ENCODE peak calls at places on chromosomes 16 and 17, in seven cellular contexts. One of them, this sample, is unnamed.

GRCh38 chr17:66747561-66748275 is 87.2 kb upstream of the CACNG5 start:
- DNase-seq in activated CD4-positive, alpha-beta T cell treated with anti-CD3 and anti-CD28 coated beads for 24 hours: no peak
- DNase-seq in amygdala: no peak
- DNase-seq in T-helper 9 cell: no peak
- DNase-seq in NCI-H1092: no peak
- DNase-seq in KG1: no peak
- DNase-seq in DMS79 treated with DMSO at 0.1 percent for 48 hours: no peak
- DNase-seq in this sample: no peak

GRCh38 chr16:586047-586644 is 3.7 kb upstream of the RAB40C start:
- DNase-seq in T-helper 9 cell: no peak
- DNase-seq in activated CD4-positive, alpha-beta T cell treated with anti-CD3 and anti-CD28 coated beads for 24 hours: no peak
- DNase-seq in DMS79 treated with DMSO at 0.1 percent for 48 hours: no peak
- DNase-seq in amygdala: no peak
- DNase-seq in KG1: no peak
- DNase-seq in NCI-H1092: no peak
- DNase-seq in this sample: no peak

GRCh38 chr16:81600275-81600674 is 155.7 kb downstream of the CMIP start:
- DNase-seq in KG1: no peak
- DNase-seq in NCI-H1092: no peak
- DNase-seq in amygdala: no peak
- DNase-seq in DMS79 treated with DMSO at 0.1 percent for 48 hours: peak
- DNase-seq in activated CD4-positive, alpha-beta T cell treated with anti-CD3 and anti-CD28 coated beads for 24 hours: no peak
- DNase-seq in T-helper 9 cell: no peak
- DNase-seq in this sample: no peak

GRCh38 chr16:54006693-54007092 is 279.9 kb downstream of the IRX3 start:
- DNase-seq in activated CD4-positive, alpha-beta T cell treated with anti-CD3 and anti-CD28 coated beads for 24 hours: no peak
- DNase-seq in DMS79 treated with DMSO at 0.1 percent for 48 hours: no peak
- DNase-seq in KG1: no peak
- DNase-seq in T-helper 9 cell: no peak
- DNase-seq in amygdala: no peak
- DNase-seq in NCI-H1092: no peak
- DNase-seq in this sample: no peak

GRCh38 chr17:16444258-16444886 is 29.0 kb downstream of the TRPV2 start:
- DNase-seq in KG1: no peak
- DNase-seq in amygdala: no peak
- DNase-seq in NCI-H1092: no peak
- DNase-seq in T-helper 9 cell: no peak
- DNase-seq in DMS79 treated with DMSO at 0.1 percent for 48 hours: peak
- DNase-seq in activated CD4-positive, alpha-beta T cell treated with anti-CD3 and anti-CD28 coated beads for 24 hours: no peak
- DNase-seq in this sample: no peak

GRCh38 chr17:50908860-50909764 is 43.0 kb upstream of the TOB1 start:
- DNase-seq in activated CD4-positive, alpha-beta T cell treated with anti-CD3 and anti-CD28 coated beads for 24 hours: no peak
- DNase-seq in KG1: no peak
- DNase-seq in NCI-H1092: no peak
- DNase-seq in DMS79 treated with DMSO at 0.1 percent for 48 hours: no peak
- DNase-seq in T-helper 9 cell: peak
- DNase-seq in amygdala: no peak
- DNase-seq in this sample: peak

GRCh38 chr16:84410361-84411138 is 42.2 kb downstream of the ATP2C2 start:
- DNase-seq in DMS79 treated with DMSO at 0.1 percent for 48 hours: no peak
- DNase-seq in amygdala: no peak
- DNase-seq in NCI-H1092: no peak
- DNase-seq in activated CD4-positive, alpha-beta T cell treated with anti-CD3 and anti-CD28 coated beads for 24 hours: no peak
- DNase-seq in T-helper 9 cell: no peak
- DNase-seq in KG1: no peak
- DNase-seq in this sample: no peak

GRCh38 chr16:21599994-21600773 is 807 bp downstream of the METTL9 start:
- DNase-seq in activated CD4-positive, alpha-beta T cell treated with anti-CD3 and anti-CD28 coated beads for 24 hours: no peak
- DNase-seq in NCI-H1092: no peak
- DNase-seq in DMS79 treated with DMSO at 0.1 percent for 48 hours: peak
- DNase-seq in amygdala: no peak
- DNase-seq in T-helper 9 cell: peak
- DNase-seq in KG1: peak
- DNase-seq in this sample: peak

GRCh38 chr17:77734371-77735050 is 224.0 kb upstream of the TNRC6C start:
- DNase-seq in KG1: no peak
- DNase-seq in DMS79 treated with DMSO at 0.1 percent for 48 hours: peak
- DNase-seq in NCI-H1092: peak
- DNase-seq in T-helper 9 cell: no peak
- DNase-seq in amygdala: peak
- DNase-seq in activated CD4-positive, alpha-beta T cell treated with anti-CD3 and anti-CD28 coated beads for 24 hours: no peak
- DNase-seq in this sample: no peak

GRCh38 chr17:36859701-36860100 is 77.6 kb upstream of the LHX1 start:
- DNase-seq in DMS79 treated with DMSO at 0.1 percent for 48 hours: no peak
- DNase-seq in activated CD4-positive, alpha-beta T cell treated with anti-CD3 and anti-CD28 coated beads for 24 hours: no peak
- DNase-seq in amygdala: no peak
- DNase-seq in NCI-H1092: no peak
- DNase-seq in T-helper 9 cell: no peak
- DNase-seq in KG1: no peak
- DNase-seq in this sample: no peak

GRCh38 chr16:88466949-88467348 is 13.9 kb downstream of the ZFPM1 start:
- DNase-seq in activated CD4-positive, alpha-beta T cell treated with anti-CD3 and anti-CD28 coated beads for 24 hours: no peak
- DNase-seq in amygdala: no peak
- DNase-seq in DMS79 treated with DMSO at 0.1 percent for 48 hours: no peak
- DNase-seq in KG1: no peak
- DNase-seq in T-helper 9 cell: no peak
- DNase-seq in NCI-H1092: no peak
- DNase-seq in this sample: no peak

GRCh38 chr17:3529817-3530741 is 27.5 kb downstream of the TRPV3 start:
- DNase-seq in amygdala: peak
- DNase-seq in DMS79 treated with DMSO at 0.1 percent for 48 hours: no peak
- DNase-seq in T-helper 9 cell: no peak
- DNase-seq in KG1: no peak
- DNase-seq in NCI-H1092: no peak
- DNase-seq in activated CD4-positive, alpha-beta T cell treated with anti-CD3 and anti-CD28 coated beads for 24 hours: no peak
- DNase-seq in this sample: no peak

GRCh38 chr17:15405016-15405415 is 62.4 kb downstream of the CDRT4 start:
- DNase-seq in KG1: no peak
- DNase-seq in DMS79 treated with DMSO at 0.1 percent for 48 hours: no peak
- DNase-seq in amygdala: no peak
- DNase-seq in T-helper 9 cell: no peak
- DNase-seq in activated CD4-positive, alpha-beta T cell treated with anti-CD3 and anti-CD28 coated beads for 24 hours: no peak
- DNase-seq in NCI-H1092: no peak
- DNase-seq in this sample: no peak

GRCh38 chr16:67431805-67432476 is 1.0 kb downstream of the HSD11B2 start:
- DNase-seq in activated CD4-positive, alpha-beta T cell treated with anti-CD3 and anti-CD28 coated beads for 24 hours: no peak
- DNase-seq in KG1: no peak
- DNase-seq in amygdala: no peak
- DNase-seq in T-helper 9 cell: no peak
- DNase-seq in DMS79 treated with DMSO at 0.1 percent for 48 hours: peak
- DNase-seq in NCI-H1092: peak
- DNase-seq in this sample: no peak